ENCODE peak calls at places on chromosomes 6 and 20, in ten cellular contexts. D is uterus; Y is SJSA1; I is GM23248; T is sigmoid colon; O is mesenchymal stem cell; L is naive thymus-derived CD4-positive, alpha-beta T cell; C is tibial artery; U is heart left ventricle; P is transverse colon. R is an unnamed sample.
A peak's percentile ranks its signal among the peaks of the same experiment; 100 is the strongest.

GRCh38 chr20:39944861-39945260 is 744.2 kb downstream of the MAFB start:
- DNase-seq in U (no peak), L (no peak), C (no peak), Y (no peak), P (no peak), D (no peak), T (no peak), I (no peak), O (no peak), R (no peak)

GRCh38 chr20:8535403-8536003 is 403.4 kb downstream of the PLCB1 start:
- DNase-seq in D (no peak), Y (peak; percentile 5), U (no peak), I (peak; percentile 27), O (peak; percentile 28), C (no peak), T (no peak), L (no peak), P (no peak), R (no peak)

GRCh38 chr6:142187209-142187608 is 40.1 kb downstream of the VTA1 start:
- DNase-seq in D (no peak), O (peak; percentile 71), U (peak; percentile 44), P (no peak), C (no peak), T (no peak), L (no peak), Y (no peak), I (peak; percentile 7), R (no peak)

GRCh38 chr20:64058536-64058935 is 4.5 kb upstream of the TCEA2 start:
- DNase-seq in O (no peak), C (no peak), P (no peak), D (no peak), T (no peak), L (no peak), Y (no peak), I (no peak), U (no peak), R (no peak)

GRCh38 chr6:164826831-164827468 is 482.5 kb downstream of the C6orf118 start:
- DNase-seq in I (no peak), L (no peak), Y (peak; percentile 4), D (no peak), P (no peak), O (no peak), U (no peak), C (no peak), T (no peak), R (no peak)

GRCh38 chr6:18792832-18793231 is 405.7 kb downstream of the RNF144B start:
- DNase-seq in O (no peak), D (no peak), L (no peak), Y (no peak), I (no peak), T (no peak), P (no peak), C (no peak), U (no peak), R (no peak)

GRCh38 chr6:167550936-167551633 is 226.2 kb downstream of the TTLL2 start:
- DNase-seq in U (peak; percentile 89), Y (peak; percentile 84), I (no peak), P (peak; percentile 68), D (peak; percentile 87), C (peak; percentile 95), T (peak; percentile 93), L (no peak), O (no peak), R (no peak)

GRCh38 chr6:4460595-4461475 is 315.4 kb upstream of the CDYL start:
- DNase-seq in L (no peak), T (peak; percentile 96), O (peak; percentile 43), P (peak; percentile 40), D (peak; percentile 70), Y (no peak), C (peak; percentile 88), U (peak; percentile 52), I (peak; percentile 72), R (no peak)

GRCh38 chr20:6765469-6766058 is 1.9 kb upstream of the BMP2 start:
- DNase-seq in D (no peak), T (no peak), U (no peak), P (no peak), Y (peak; percentile 66), O (peak; percentile 77), L (peak; percentile 7), I (peak; percentile 63), C (no peak), R (no peak)

GRCh38 chr6:168132531-168133184 is 53.6 kb upstream of the FRMD1 start:
- DNase-seq in I (peak; percentile 88), T (peak; percentile 61), L (no peak), P (no peak), Y (peak; percentile 18), C (no peak), O (peak; percentile 92), U (peak; percentile 69), D (no peak), R (no peak)

GRCh38 chr6:35600659-35601125 is 88.0 kb upstream of the TULP1 start:
- DNase-seq in U (no peak), Y (no peak), P (no peak), I (no peak), T (no peak), L (peak; percentile 61), C (no peak), O (peak; percentile 37), D (no peak), R (no peak)

GRCh38 chr20:1942061-1942460 is 46.9 kb downstream of the SIRPA start:
- DNase-seq in Y (no peak), L (no peak), O (no peak), U (no peak), D (no peak), I (no peak), P (no peak), T (peak; percentile 33), C (no peak), R (no peak)

GRCh38 chr6:17394192-17394611 is 807 bp downstream of the CAP2 start:
- DNase-seq in O (peak; percentile 81), P (peak; percentile 51), T (peak; percentile 76), C (peak; percentile 81), Y (peak; percentile 90), I (peak; percentile 82), L (no peak), D (peak; percentile 59), U (peak; percentile 42), R (no peak)

GRCh38 chr20:38893485-38894090 is 32.6 kb upstream of the FAM83D start:
- DNase-seq in T (no peak), D (peak; percentile 53), P (peak; percentile 78), Y (peak; percentile 25), I (peak; percentile 63), U (peak; percentile 71), O (peak; percentile 28), L (peak; percentile 77), C (no peak), R (peak; percentile 65)

GRCh38 chr20:21048841-21049273 is 57.3 kb downstream of the LINC00237 start:
- DNase-seq in L (peak; percentile 27), C (no peak), D (no peak), P (peak; percentile 28), U (no peak), Y (peak; percentile 15), O (no peak), I (peak; percentile 46), T (no peak), R (peak; percentile 12)

DNA sequence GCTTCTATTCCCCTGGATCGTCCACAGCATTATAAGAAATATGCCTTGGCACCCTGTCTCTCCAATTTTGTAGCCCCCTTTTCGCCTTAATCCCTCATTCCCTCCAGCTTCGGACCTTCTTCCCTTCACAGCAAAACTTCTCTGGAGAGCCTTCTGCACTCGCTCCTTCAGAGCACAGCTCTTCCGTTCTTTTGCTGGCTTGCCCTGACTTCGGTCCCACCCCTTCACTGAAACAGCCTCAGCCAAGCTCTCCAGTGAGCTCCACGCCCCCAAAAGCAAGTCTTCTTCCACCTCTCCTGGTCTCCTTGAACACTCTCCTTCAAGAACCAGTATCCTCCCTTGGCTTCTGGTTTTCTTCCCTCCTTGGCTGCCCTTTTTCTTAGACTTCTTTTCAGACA is 134.7 kb upstream of the RNF24 start:
- DNase-seq in O (peak; percentile 69), D (no peak), U (no peak), C (no peak), Y (no peak), T (peak; percentile 63), I (peak; percentile 72), P (no peak), L (no peak), R (no peak)
- H3K4me1 ChIP-seq in O (peaks cover 37% of the 10 kb centered on the region), D (no peaks in the 10 kb centered on the region), U (peaks cover 9% of the 10 kb centered on the region), C (no peaks in the 10 kb centered on the region), Y (peaks cover 17% of the 10 kb centered on the region), T (peaks cover 20% of the 10 kb centered on the region), I (peaks cover 19% of the 10 kb centered on the region), P (no peaks in the 10 kb centered on the region), L (no peaks in the 10 kb centered on the region), R (peaks cover 8% of the 10 kb centered on the region)

DNA sequence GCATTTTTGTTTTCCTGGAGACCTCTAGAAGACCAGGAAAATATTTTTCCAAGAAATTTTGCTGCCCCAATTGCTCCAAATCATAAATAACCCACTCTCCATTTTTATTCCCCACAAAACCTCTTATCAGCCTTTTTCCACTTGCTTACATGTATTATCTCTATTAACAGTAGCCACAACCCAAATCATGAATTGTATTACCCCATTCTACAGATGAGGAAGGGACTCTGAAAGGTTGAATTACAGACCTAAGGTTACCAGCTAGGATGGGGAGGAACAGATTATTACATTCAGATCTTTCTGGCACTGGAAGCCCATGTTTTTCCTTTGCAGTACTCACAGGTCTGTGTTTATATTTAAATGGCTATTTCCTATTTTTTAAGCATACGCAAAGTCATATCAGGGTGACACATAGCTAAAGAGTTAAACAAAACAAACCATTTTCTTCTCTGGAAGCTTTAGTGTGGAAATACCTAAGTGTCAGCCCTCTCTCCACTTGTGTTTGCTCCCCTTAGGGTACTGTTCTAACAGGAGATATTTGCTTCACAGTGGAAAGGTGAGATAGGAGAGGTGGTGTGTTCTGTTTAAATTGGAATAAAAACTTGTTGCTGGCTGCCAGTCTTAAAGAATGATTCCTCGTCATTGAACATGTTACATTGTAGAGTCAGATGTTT is 18.7 kb downstream of the PHACTR2 start:
- DNase-seq in Y (peak; percentile 34), D (no peak), T (no peak), P (no peak), C (no peak), I (no peak), L (no peak), O (peak; percentile 63), U (no peak), R (no peak)
- H3K4me3 ChIP-seq in Y (no peak overlapping the region), D (no peak overlapping the region), T (no peak overlapping the region), P (no peak overlapping the region), C (no peak overlapping the region), I (no peak overlapping the region), L (no peak overlapping the region), O (no peak overlapping the region), U (no peak overlapping the region), R (no peak overlapping the region)

DNA sequence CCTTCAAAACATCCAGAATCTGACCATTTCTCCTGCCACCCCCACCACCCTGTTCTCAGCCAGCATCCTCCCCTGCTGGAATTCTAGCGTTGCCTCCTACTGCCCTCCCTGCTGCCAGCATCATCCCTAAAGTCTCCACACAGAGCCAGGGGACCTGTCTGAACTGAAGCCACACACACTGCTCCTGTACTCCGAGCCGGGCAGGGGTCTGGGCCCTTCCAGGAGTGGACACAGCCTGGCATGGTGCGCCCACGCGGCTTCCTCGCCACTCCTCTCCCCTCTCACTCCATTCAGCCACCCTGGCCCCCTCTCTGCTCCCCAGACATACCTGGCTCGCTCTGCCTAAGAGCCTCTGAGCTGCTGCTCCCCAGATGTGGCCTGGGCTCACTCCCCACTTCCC is 155.5 kb downstream of the PREX1 start:
- DNase-seq in I (no peak), U (no peak), T (no peak), Y (no peak), O (no peak), D (no peak), L (no peak), P (no peak), C (no peak), R (no peak)
- H3K36me3 ChIP-seq in I (no peaks in the 10 kb centered on the region), U (no peaks in the 10 kb centered on the region), T (no peaks in the 10 kb centered on the region), Y (peaks cover 3% of the 10 kb centered on the region), O (peaks cover 13% of the 10 kb centered on the region), D (no peaks in the 10 kb centered on the region), L (peaks cover 6% of the 10 kb centered on the region), P (no peaks in the 10 kb centered on the region), C (no peaks in the 10 kb centered on the region), R (peaks cover 69% of the 10 kb centered on the region)

GRCh38 chr6:42100029-42100901 is 42.2 kb downstream of the C6orf132 start:
- DNase-seq in Y (peak; percentile 50), P (peak; percentile 42), D (no peak), I (peak; percentile 85), L (no peak), T (no peak), U (no peak), C (no peak), O (peak; percentile 95), R (no peak)
- H3K4me1 ChIP-seq in Y (peaks cover 15% of the 10 kb centered on the region), P (peaks cover 37% of the 10 kb centered on the region), D (no peaks in the 10 kb centered on the region), I (peaks cover 32% of the 10 kb centered on the region), L (peaks cover 4% of the 10 kb centered on the region), T (peaks cover 36% of the 10 kb centered on the region), U (no peaks in the 10 kb centered on the region), C (no peaks in the 10 kb centered on the region), O (peaks cover 19% of the 10 kb centered on the region), R (peaks cover 6% of the 10 kb centered on the region)